ENCODE peak calls at places on chromosomes 3 and 15, in four cellular contexts. One of them, this sample, is unnamed.

GRCh38 chr15:101162701-101163483 is 89.0 kb downstream of the CHSY1 start:
- DNase-seq in HFF-Myc: no peak
- DNase-seq in T-helper 2 cell: no peak
- DNase-seq in heart left ventricle: peak
- DNase-seq in this sample: peak

GRCh38 chr15:99996667-99997066 is 263.4 kb upstream of the LYSMD4 start:
- DNase-seq in heart left ventricle: no peak
- DNase-seq in T-helper 2 cell: no peak
- DNase-seq in HFF-Myc: no peak
- DNase-seq in this sample: no peak

GRCh38 chr15:31758126-31758525 is 272.2 kb upstream of the CHRNA7 start:
- DNase-seq in heart left ventricle: peak
- DNase-seq in HFF-Myc: no peak
- DNase-seq in T-helper 2 cell: no peak
- DNase-seq in this sample: no peak

GRCh38 chr15:41024141-41024540 is 70.9 kb downstream of the CHAC1 start:
- DNase-seq in T-helper 2 cell: no peak
- DNase-seq in HFF-Myc: no peak
- DNase-seq in heart left ventricle: no peak
- DNase-seq in this sample: no peak

GRCh38 chr3:125611908-125612307 is 16.6 kb upstream of the OSBPL11 start:
- DNase-seq in heart left ventricle: no peak
- DNase-seq in HFF-Myc: no peak
- DNase-seq in T-helper 2 cell: no peak
- DNase-seq in this sample: no peak

GRCh38 chr3:29643034-29643425 is 362.2 kb downstream of the RBMS3 start:
- DNase-seq in T-helper 2 cell: no peak
- DNase-seq in HFF-Myc: no peak
- DNase-seq in heart left ventricle: no peak
- DNase-seq in this sample: no peak

GRCh38 chr3:194312743-194313281 is 38.3 kb downstream of the CPN2 start:
- DNase-seq in T-helper 2 cell: no peak
- DNase-seq in HFF-Myc: no peak
- DNase-seq in heart left ventricle: no peak
- DNase-seq in this sample: peak

GRCh38 chr15:85825118-85825517 is 30.4 kb upstream of the KLHL25 start:
- DNase-seq in HFF-Myc: no peak
- DNase-seq in T-helper 2 cell: no peak
- DNase-seq in heart left ventricle: no peak
- DNase-seq in this sample: no peak

GRCh38 chr3:152969557-152970300 is 134.8 kb downstream of the P2RY1 start:
- DNase-seq in T-helper 2 cell: no peak
- DNase-seq in heart left ventricle: no peak
- DNase-seq in HFF-Myc: no peak
- DNase-seq in this sample: no peak

GRCh38 chr15:90592144-90592887 is 62.6 kb downstream of the CRTC3 start:
- DNase-seq in heart left ventricle: no peak
- DNase-seq in T-helper 2 cell: no peak
- DNase-seq in HFF-Myc: peak
- DNase-seq in this sample: no peak

GRCh38 chr3:42033741-42034140 is 57.4 kb upstream of the TRAK1 start:
- DNase-seq in HFF-Myc: no peak
- DNase-seq in T-helper 2 cell: no peak
- DNase-seq in heart left ventricle: no peak
- DNase-seq in this sample: no peak

GRCh38 chr3:114218006-114218405 is 19.4 kb downstream of the ZNF80 start:
- DNase-seq in T-helper 2 cell: no peak
- DNase-seq in HFF-Myc: no peak
- DNase-seq in heart left ventricle: no peak
- DNase-seq in this sample: no peak

GRCh38 chr3:13194285-13195209 is 121.3 kb upstream of the IQSEC1 start:
- DNase-seq in T-helper 2 cell: no peak
- DNase-seq in heart left ventricle: no peak
- DNase-seq in HFF-Myc: no peak
- DNase-seq in this sample: no peak

GRCh38 chr15:71154607-71155200 is 39.4 kb downstream of the THSD4 start:
- DNase-seq in heart left ventricle: no peak
- DNase-seq in T-helper 2 cell: no peak
- DNase-seq in HFF-Myc: no peak
- DNase-seq in this sample: no peak

GRCh38 chr15:84685304-84685703 is 27.3 kb upstream of the NMB start:
- DNase-seq in HFF-Myc: peak
- DNase-seq in heart left ventricle: peak
- DNase-seq in T-helper 2 cell: no peak
- DNase-seq in this sample: no peak

GRCh38 chr3:54951405-54951804 is 23.5 kb upstream of the LRTM1 start:
- DNase-seq in heart left ventricle: peak
- DNase-seq in T-helper 2 cell: no peak
- DNase-seq in HFF-Myc: peak
- DNase-seq in this sample: peak

GRCh38 chr3:11455977-11456376 is 183.8 kb downstream of the ATG7 start:
- DNase-seq in T-helper 2 cell: no peak
- DNase-seq in HFF-Myc: no peak
- DNase-seq in heart left ventricle: no peak
- DNase-seq in this sample: no peak

This sample was measured in cardiac septum.